ENCODE peak calls at places on chromosomes 11 and 22, in ten cellular contexts. One of them, this sample, is unnamed. For H3K4me1, the result is how much of the 10 kb centered on the place peaks cover.

GRCh38 chr11:93846411-93846810 is 4.0 kb downstream of the VSTM5 start:
- DNase-seq in mucosa of descending colon: no peak
- DNase-seq in HCT116: no peak
- DNase-seq in neural progenitor cell: no peak
- DNase-seq in colonic mucosa: no peak
- DNase-seq in psoas muscle: no peak
- DNase-seq in BE2C: no peak
- DNase-seq in pancreas: no peak
- DNase-seq in SK-N-SH: no peak
- DNase-seq in mammary epithelial cell: no peak
- DNase-seq in this sample: no peak

GRCh38 chr11:79564288-79564925 is 123.6 kb upstream of the TENM4 start:
- DNase-seq in mucosa of descending colon: no peak
- DNase-seq in psoas muscle: no peak
- DNase-seq in colonic mucosa: no peak
- DNase-seq in BE2C: no peak
- DNase-seq in pancreas: no peak
- DNase-seq in HCT116: no peak
- DNase-seq in SK-N-SH: no peak
- DNase-seq in neural progenitor cell: no peak
- DNase-seq in mammary epithelial cell: no peak
- DNase-seq in this sample: peak

GRCh38 chr22:37295213-37295886 is 13.0 kb downstream of the CYTH4 start:
- DNase-seq in SK-N-SH: no peak
- DNase-seq in pancreas: no peak
- DNase-seq in HCT116: no peak
- DNase-seq in BE2C: no peak
- DNase-seq in mucosa of descending colon: no peak
- DNase-seq in neural progenitor cell: no peak
- DNase-seq in colonic mucosa: no peak
- DNase-seq in mammary epithelial cell: no peak
- DNase-seq in psoas muscle: no peak
- DNase-seq in this sample: no peak

GRCh38 chr11:36233226-36233625 is 56.0 kb downstream of the COMMD9 start:
- DNase-seq in HCT116: no peak
- DNase-seq in BE2C: no peak
- DNase-seq in colonic mucosa: no peak
- DNase-seq in psoas muscle: no peak
- DNase-seq in neural progenitor cell: no peak
- DNase-seq in pancreas: no peak
- DNase-seq in mammary epithelial cell: no peak
- DNase-seq in SK-N-SH: no peak
- DNase-seq in mucosa of descending colon: no peak
- DNase-seq in this sample: no peak

GRCh38 chr11:127106938-127107337 is 106.4 kb upstream of the KIRREL3 start:
- DNase-seq in mucosa of descending colon: no peak
- DNase-seq in mammary epithelial cell: no peak
- DNase-seq in pancreas: no peak
- DNase-seq in psoas muscle: no peak
- DNase-seq in HCT116: no peak
- DNase-seq in BE2C: no peak
- DNase-seq in SK-N-SH: no peak
- DNase-seq in colonic mucosa: no peak
- DNase-seq in neural progenitor cell: no peak
- DNase-seq in this sample: no peak

GRCh38 chr11:10108901-10109665 is 184.9 kb downstream of the SBF2 start:
- DNase-seq in mammary epithelial cell: no peak
- DNase-seq in BE2C: no peak
- DNase-seq in colonic mucosa: no peak
- DNase-seq in neural progenitor cell: no peak
- DNase-seq in pancreas: no peak
- DNase-seq in HCT116: no peak
- DNase-seq in psoas muscle: no peak
- DNase-seq in mucosa of descending colon: no peak
- DNase-seq in SK-N-SH: no peak
- DNase-seq in this sample: no peak

GRCh38 chr11:32032478-32032877 is 58.4 kb upstream of the RCN1 start:
- DNase-seq in mucosa of descending colon: no peak
- DNase-seq in mammary epithelial cell: no peak
- DNase-seq in neural progenitor cell: no peak
- DNase-seq in SK-N-SH: no peak
- DNase-seq in HCT116: no peak
- DNase-seq in pancreas: no peak
- DNase-seq in BE2C: no peak
- DNase-seq in psoas muscle: no peak
- DNase-seq in colonic mucosa: no peak
- DNase-seq in this sample: no peak

GRCh38 chr11:96061730-96062524 is 138.0 kb upstream of the MTMR2 start:
- DNase-seq in SK-N-SH: no peak
- DNase-seq in BE2C: no peak
- DNase-seq in neural progenitor cell: no peak
- DNase-seq in HCT116: no peak
- DNase-seq in pancreas: no peak
- DNase-seq in mucosa of descending colon: no peak
- DNase-seq in psoas muscle: no peak
- DNase-seq in colonic mucosa: no peak
- DNase-seq in mammary epithelial cell: peak
- DNase-seq in this sample: no peak

GRCh38 chr11:88484873-88485621 is 147.5 kb upstream of the CTSC start:
- DNase-seq in mammary epithelial cell: peak
- DNase-seq in HCT116: peak
- DNase-seq in neural progenitor cell: peak
- DNase-seq in mucosa of descending colon: peak
- DNase-seq in psoas muscle: no peak
- DNase-seq in BE2C: peak
- DNase-seq in colonic mucosa: peak
- DNase-seq in SK-N-SH: peak
- DNase-seq in pancreas: no peak
- DNase-seq in this sample: no peak

GRCh38 chr11:70580036-70580805 is 181.9 kb downstream of the CTTN start:
- DNase-seq in mucosa of descending colon: peak
- DNase-seq in neural progenitor cell: peak
- DNase-seq in psoas muscle: no peak
- DNase-seq in mammary epithelial cell: no peak
- DNase-seq in SK-N-SH: peak
- DNase-seq in colonic mucosa: no peak
- DNase-seq in HCT116: no peak
- DNase-seq in pancreas: peak
- DNase-seq in BE2C: no peak
- DNase-seq in this sample: no peak

GRCh38 chr11:130246719-130247118 is 68.0 kb downstream of the ZBTB44 start:
- DNase-seq in HCT116: no peak
- DNase-seq in mucosa of descending colon: no peak
- DNase-seq in mammary epithelial cell: peak
- DNase-seq in colonic mucosa: no peak
- DNase-seq in psoas muscle: no peak
- DNase-seq in SK-N-SH: no peak
- DNase-seq in neural progenitor cell: no peak
- DNase-seq in BE2C: no peak
- DNase-seq in pancreas: no peak
- DNase-seq in this sample: no peak

GRCh38 chr22:29706493-29706892 is 13.3 kb upstream of the CABP7 start:
- DNase-seq in neural progenitor cell: peak
- DNase-seq in HCT116: no peak
- DNase-seq in mucosa of descending colon: no peak
- DNase-seq in BE2C: peak
- DNase-seq in pancreas: no peak
- DNase-seq in mammary epithelial cell: no peak
- DNase-seq in SK-N-SH: peak
- DNase-seq in psoas muscle: no peak
- DNase-seq in colonic mucosa: no peak
- DNase-seq in this sample: no peak

GRCh38 chr11:10743354-10744035 is 7.6 kb upstream of the CTR9 start:
- DNase-seq in pancreas: no peak
- DNase-seq in colonic mucosa: peak
- DNase-seq in mucosa of descending colon: peak
- DNase-seq in psoas muscle: no peak
- DNase-seq in neural progenitor cell: no peak
- DNase-seq in HCT116: no peak
- DNase-seq in mammary epithelial cell: no peak
- DNase-seq in BE2C: no peak
- DNase-seq in SK-N-SH: no peak
- DNase-seq in this sample: peak

GRCh38 chr11:72245232-72245816 is 1.3 kb upstream of the PHOX2A start:
- DNase-seq in psoas muscle: no peak
- DNase-seq in colonic mucosa: no peak
- DNase-seq in mucosa of descending colon: no peak
- DNase-seq in mammary epithelial cell: no peak
- DNase-seq in pancreas: peak
- DNase-seq in neural progenitor cell: no peak
- DNase-seq in HCT116: no peak
- DNase-seq in SK-N-SH: no peak
- DNase-seq in BE2C: no peak
- DNase-seq in this sample: no peak

DNA sequence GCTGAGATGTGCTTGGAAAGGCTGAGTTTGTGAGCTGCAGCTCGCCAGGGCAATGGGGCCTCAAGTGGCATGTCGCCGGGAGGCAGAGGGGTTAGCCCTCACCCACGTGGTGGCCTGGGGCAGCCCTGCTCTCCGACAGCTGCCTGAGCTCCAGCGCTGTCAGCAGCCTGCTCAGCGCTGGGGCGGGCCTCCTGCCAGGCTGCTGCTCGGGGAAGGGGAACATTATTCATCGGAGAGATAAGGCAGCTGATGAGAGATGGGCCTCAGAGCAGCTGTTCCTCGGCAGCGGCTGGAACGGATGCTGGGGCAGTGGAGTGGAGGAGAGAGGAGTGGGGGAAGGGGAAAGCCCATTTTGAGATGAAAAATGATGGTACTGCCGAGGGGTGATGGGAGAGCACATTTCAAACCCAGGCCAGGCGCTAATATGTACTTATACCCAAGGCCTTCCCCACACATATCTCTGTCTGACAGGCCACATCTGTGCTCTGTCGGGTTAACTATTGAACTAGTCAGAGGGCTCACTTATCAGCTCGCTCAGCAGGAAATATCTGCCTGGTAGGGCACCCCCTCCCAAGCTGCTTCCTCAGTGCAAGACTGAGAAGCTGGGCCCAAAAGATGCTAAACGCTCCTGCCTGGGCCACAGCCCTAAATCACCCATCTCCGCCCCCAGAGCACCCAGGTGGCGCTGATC is 79.5 kb downstream of the TIMP3 start:
- DNase-seq in HCT116: no peak
- DNase-seq in mucosa of descending colon: peak
- DNase-seq in BE2C: peak
- DNase-seq in pancreas: no peak
- DNase-seq in neural progenitor cell: no peak
- DNase-seq in psoas muscle: peak
- DNase-seq in mammary epithelial cell: no peak
- DNase-seq in colonic mucosa: peak
- DNase-seq in SK-N-SH: peak
- DNase-seq in this sample: peak
- TF ChIP-seq CTCF in HCT116: no peak
- TF ChIP-seq CTCF in mucosa of descending colon: no peak
- TF ChIP-seq CTCF in BE2C: no peak
- TF ChIP-seq CTCF in pancreas: no peak
- TF ChIP-seq CTCF in neural progenitor cell: no peak
- TF ChIP-seq CTCF in psoas muscle: no peak
- TF ChIP-seq CTCF in mammary epithelial cell: no peak
- TF ChIP-seq CTCF in colonic mucosa: no peak
- TF ChIP-seq CTCF in SK-N-SH: no peak
- TF ChIP-seq CTCF in this sample: no peak

GRCh38 chr11:57679396-57679795 is 11.5 kb downstream of the ZDHHC5 start:
- DNase-seq in neural progenitor cell: no peak
- DNase-seq in colonic mucosa: no peak
- DNase-seq in HCT116: no peak
- DNase-seq in mammary epithelial cell: peak
- DNase-seq in SK-N-SH: no peak
- DNase-seq in pancreas: no peak
- DNase-seq in BE2C: no peak
- DNase-seq in mucosa of descending colon: no peak
- DNase-seq in psoas muscle: no peak
- DNase-seq in this sample: no peak
- H3K4me1 ChIP-seq in neural progenitor cell: under half
- H3K4me1 ChIP-seq in colonic mucosa: under half
- H3K4me1 ChIP-seq in HCT116: under half
- H3K4me1 ChIP-seq in mammary epithelial cell: under half
- H3K4me1 ChIP-seq in SK-N-SH: under half
- H3K4me1 ChIP-seq in pancreas: under half
- H3K4me1 ChIP-seq in BE2C: under half
- H3K4me1 ChIP-seq in mucosa of descending colon: under half
- H3K4me1 ChIP-seq in psoas muscle: under half
- H3K4me1 ChIP-seq in this sample: under half

DNA sequence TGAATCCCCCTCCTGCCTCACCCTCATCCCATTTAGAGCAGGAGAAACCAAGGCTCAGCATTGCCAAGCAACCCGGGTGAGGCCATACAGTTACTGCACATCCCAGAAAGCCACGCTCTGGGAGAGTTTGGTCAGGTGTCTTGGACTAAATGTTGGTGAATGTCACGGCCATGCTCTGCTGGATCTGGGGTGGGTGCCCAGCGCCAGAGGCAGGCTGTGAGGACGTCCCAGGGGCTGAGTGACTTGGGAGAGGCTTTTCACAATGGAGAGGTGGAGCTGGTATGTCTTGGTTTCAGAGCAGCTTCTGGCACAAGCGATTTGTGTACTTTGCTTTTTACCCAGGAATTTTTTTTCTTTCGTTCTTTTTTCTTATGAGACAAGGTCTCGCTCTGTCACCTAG is 6.6 kb downstream of the SERHL2 start:
- DNase-seq in colonic mucosa: no peak
- DNase-seq in neural progenitor cell: no peak
- DNase-seq in mammary epithelial cell: no peak
- DNase-seq in HCT116: no peak
- DNase-seq in pancreas: no peak
- DNase-seq in BE2C: no peak
- DNase-seq in mucosa of descending colon: no peak
- DNase-seq in psoas muscle: no peak
- DNase-seq in SK-N-SH: no peak
- DNase-seq in this sample: no peak
- TF ChIP-seq CTCF in colonic mucosa: no peak
- TF ChIP-seq CTCF in neural progenitor cell: no peak
- TF ChIP-seq CTCF in mammary epithelial cell: no peak
- TF ChIP-seq CTCF in HCT116: no peak
- TF ChIP-seq CTCF in pancreas: no peak
- TF ChIP-seq CTCF in BE2C: no peak
- TF ChIP-seq CTCF in mucosa of descending colon: no peak
- TF ChIP-seq CTCF in psoas muscle: no peak
- TF ChIP-seq CTCF in SK-N-SH: no peak
- TF ChIP-seq CTCF in this sample: no peak

DNA sequence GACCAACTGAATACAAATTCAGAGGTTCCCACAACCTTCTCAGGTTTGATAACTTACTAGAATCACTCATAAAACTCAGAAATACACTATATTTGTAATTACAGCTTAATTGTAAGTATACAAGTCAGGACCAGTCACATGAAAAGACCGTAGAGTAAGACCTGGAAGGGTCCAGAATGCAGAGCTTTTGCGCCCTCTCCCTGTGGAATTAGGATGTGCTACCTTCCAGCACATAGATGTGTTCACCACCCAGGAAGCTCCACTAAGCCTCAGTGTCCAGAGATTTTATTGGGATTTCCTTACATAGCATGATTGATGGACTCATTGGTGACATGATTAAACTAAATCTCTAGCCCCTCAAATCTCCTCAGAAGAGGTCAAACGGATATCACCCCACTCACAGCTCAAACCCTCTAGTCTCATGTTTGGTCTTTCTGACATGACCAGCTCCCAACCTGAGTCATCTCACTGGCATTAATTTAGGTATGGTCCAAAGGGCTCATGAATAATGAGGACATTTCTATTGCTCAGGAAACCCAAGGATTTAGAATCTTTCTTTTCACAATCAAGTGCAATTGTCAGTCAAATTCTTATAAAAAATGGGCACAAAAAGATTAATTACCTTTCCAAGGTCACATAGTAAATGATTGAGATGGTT is 77.2 kb upstream of the UBASH3B start:
- DNase-seq in psoas muscle: no peak
- DNase-seq in BE2C: no peak
- DNase-seq in mucosa of descending colon: no peak
- DNase-seq in colonic mucosa: no peak
- DNase-seq in SK-N-SH: no peak
- DNase-seq in neural progenitor cell: no peak
- DNase-seq in mammary epithelial cell: no peak
- DNase-seq in HCT116: no peak
- DNase-seq in pancreas: no peak
- DNase-seq in this sample: no peak
- H3K4me1 ChIP-seq in psoas muscle: under half
- H3K4me1 ChIP-seq in BE2C: under half
- H3K4me1 ChIP-seq in mucosa of descending colon: under half
- H3K4me1 ChIP-seq in colonic mucosa: under half
- H3K4me1 ChIP-seq in SK-N-SH: under half
- H3K4me1 ChIP-seq in neural progenitor cell: under half
- H3K4me1 ChIP-seq in mammary epithelial cell: under half
- H3K4me1 ChIP-seq in HCT116: under half
- H3K4me1 ChIP-seq in pancreas: under half
- H3K4me1 ChIP-seq in this sample: under half